ENCODE peak calls at places on chromosomes 2 and 18, in nine cellular contexts. I, V, K, C, U, Q, S, L and P are unnamed samples.

GRCh38 chr2:197269173-197269572 is 41.4 kb downstream of the ANKRD44 start:
- DNase-seq in I (no peak), V (no peak), K (no peak), C (peak; percentile 58), U (no peak), Q (no peak), S (no peak), L (no peak), P (no peak)

GRCh38 chr2:95384854-95385569 is 17.5 kb upstream of the FAHD2A start:
- DNase-seq in I (peak; percentile 43), V (no peak), K (peak; percentile 6), C (no peak), U (no peak), Q (peak; percentile 52), S (no peak), L (peak; percentile 63), P (no peak)

GRCh38 chr2:230974096-230974913 is 21.6 kb upstream of the SPATA3 start:
- DNase-seq in I (no peak), V (peak; percentile 83), K (peak; percentile 84), C (peak; percentile 92), U (no peak), Q (no peak), S (peak; percentile 52), L (no peak), P (no peak)

GRCh38 chr2:141341444-141341843 is 789.4 kb downstream of the LRP1B start:
- DNase-seq in I (no peak), V (no peak), K (no peak), C (no peak), U (no peak), Q (no peak), S (no peak), L (no peak), P (no peak)

GRCh38 chr2:147082850-147083522 is 761.8 kb upstream of the ACVR2A start:
- DNase-seq in I (no peak), V (peak; percentile 27), K (peak; percentile 37), C (no peak), U (peak; percentile 51), Q (peak; percentile 89), S (peak; percentile 71), L (no peak), P (no peak)

GRCh38 chr18:8391068-8391467 is 218.2 kb upstream of the RAB12 start:
- DNase-seq in I (no peak), V (no peak), K (no peak), C (no peak), U (no peak), Q (no peak), S (no peak), L (no peak), P (no peak)

GRCh38 chr2:42232024-42232423 is 62.9 kb downstream of the EML4 start:
- DNase-seq in I (no peak), V (no peak), K (no peak), C (no peak), U (no peak), Q (no peak), S (no peak), L (no peak), P (no peak)

GRCh38 chr2:233428008-233428407 is 73.7 kb downstream of the DGKD start:
- DNase-seq in I (no peak), V (no peak), K (no peak), C (no peak), U (no peak), Q (no peak), S (no peak), L (no peak), P (no peak)

GRCh38 chr2:195561205-195562032 is 95.6 kb upstream of the SLC39A10 start:
- DNase-seq in I (no peak), V (peak; percentile 54), K (peak; percentile 39), C (no peak), U (no peak), Q (no peak), S (no peak), L (no peak), P (no peak)

GRCh38 chr2:233992481-233993217 is 57.9 kb upstream of the SPP2 start:
- DNase-seq in I (no peak), V (no peak), K (no peak), C (no peak), U (no peak), Q (no peak), S (no peak), L (no peak), P (no peak)

GRCh38 chr2:216710531-216711282 is 15.4 kb upstream of the IGFBP5 start:
- DNase-seq in I (peak; percentile 41), V (no peak), K (no peak), C (no peak), U (no peak), Q (no peak), S (no peak), L (peak; percentile 89), P (no peak)

GRCh38 chr2:160752475-160753330 is 259.1 kb upstream of the RBMS1 start:
- DNase-seq in I (no peak), V (no peak), K (no peak), C (no peak), U (no peak), Q (peak; percentile 48), S (no peak), L (no peak), P (no peak)

GRCh38 chr2:695111-695510 is 17.9 kb upstream of the TMEM18 start:
- DNase-seq in I (no peak), V (no peak), K (no peak), C (no peak), U (no peak), Q (no peak), S (no peak), L (no peak), P (no peak)

GRCh38 chr2:59732861-59733603 is 820.4 kb downstream of the BCL11A start:
- DNase-seq in I (no peak), V (no peak), K (no peak), C (no peak), U (no peak), Q (no peak), S (no peak), L (no peak), P (no peak)

GRCh38 chr2:20421988-20422678 is 24.7 kb upstream of the RHOB start:
- DNase-seq in I (peak; percentile 97), V (no peak), K (no peak), C (no peak), U (no peak), Q (no peak), S (no peak), L (peak; percentile 97), P (no peak)

GRCh38 chr2:74379851-74380789 is at the start of gene DCTN1:
- DNase-seq in I (peak; percentile 45), V (peak; percentile 63), K (peak; percentile 61), C (no peak), U (peak; percentile 2), Q (peak; percentile 71), S (peak; percentile 15), L (peak; percentile 74), P (no peak)

GRCh38 chr2:167706800-167707199 is 540.6 kb downstream of the STK39 start:
- DNase-seq in I (no peak), V (no peak), K (no peak), C (no peak), U (no peak), Q (no peak), S (no peak), L (no peak), P (no peak)

GRCh38 chr2:240611601-240612210 is 13.6 kb upstream of the GPR35 start:
- DNase-seq in I (no peak), V (no peak), K (no peak), C (peak; percentile 13), U (no peak), Q (no peak), S (no peak), L (no peak), P (no peak)

GRCh38 chr18:55509631-55510372 is 78.2 kb downstream of the TCF4 start:
- DNase-seq in I (no peak), V (peak; percentile 61), K (peak; percentile 45), C (no peak), U (no peak), Q (peak; percentile 65), S (no peak), L (no peak), P (no peak)

GRCh38 chr18:35971661-35972196 is 750 bp upstream of the RMP24 start:
- DNase-seq in I (no peak), V (no peak), K (no peak), C (no peak), U (no peak), Q (no peak), S (no peak), L (no peak), P (no peak)

GRCh38 chr18:41126541-41127235 is 828.3 kb upstream of the PIK3C3 start:
- DNase-seq in I (no peak), V (no peak), K (no peak), C (no peak), U (no peak), Q (no peak), S (no peak), L (no peak), P (no peak)

GRCh38 chr2:170161516-170162260 is 16.3 kb upstream of the MYO3B start:
- DNase-seq in I (no peak), V (no peak), K (no peak), C (no peak), U (no peak), Q (no peak), S (no peak), L (no peak), P (no peak)

GRCh38 chr2:18552351-18553077 is 7.9 kb downstream of the RDH14 start:
- DNase-seq in I (no peak), V (no peak), K (no peak), C (no peak), U (no peak), Q (no peak), S (no peak), L (no peak), P (no peak)

GRCh38 chr2:237694423-237695194 is 67.2 kb downstream of the LRRFIP1 start:
- DNase-seq in I (no peak), V (no peak), K (no peak), C (no peak), U (no peak), Q (no peak), S (no peak), L (peak; percentile 69), P (no peak)

GRCh38 chr2:175017618-175018414 is 12.6 kb upstream of the CHN1 start:
- DNase-seq in I (no peak), V (no peak), K (no peak), C (no peak), U (no peak), Q (no peak), S (no peak), L (no peak), P (no peak)

GRCh38 chr2:162330881-162331280 is 12.4 kb upstream of the IFIH1 start:
- DNase-seq in I (no peak), V (no peak), K (no peak), C (no peak), U (no peak), Q (no peak), S (no peak), L (no peak), P (no peak)

GRCh38 chr2:172671506-172671905 is 64.1 kb upstream of the RAPGEF4 start:
- DNase-seq in I (no peak), V (no peak), K (no peak), C (no peak), U (no peak), Q (no peak), S (no peak), L (no peak), P (no peak)

GRCh38 chr2:39781697-39782096 is 2.6 kb upstream of the THUMPD2 start:
- DNase-seq in I (no peak), V (no peak), K (no peak), C (no peak), U (no peak), Q (no peak), S (no peak), L (no peak), P (no peak)